ENCODE peak calls at places on chromosomes 4 and X, in five cellular contexts. One of them, this sample, is unnamed. For H3K4me1 and H3K9me3, the result is how much of the 10 kb centered on the place peaks cover.

GRCh38 chr4:187663076-187663475 is 332.5 kb upstream of the ZFP42 start:
- DNase-seq in GM23248: no peak
- DNase-seq in transverse colon: no peak
- DNase-seq in breast epithelium: no peak
- DNase-seq in HCT116: no peak
- DNase-seq in this sample: no peak

GRCh38 chr4:36224969-36225903 is 19.1 kb downstream of the ARAP2 start:
- DNase-seq in breast epithelium: no peak
- DNase-seq in transverse colon: no peak
- DNase-seq in GM23248: no peak
- DNase-seq in HCT116: no peak
- DNase-seq in this sample: no peak

GRCh38 chrX:54171527-54171926 is 11.5 kb downstream of the FAM120C start:
- DNase-seq in GM23248: peak
- DNase-seq in HCT116: no peak
- DNase-seq in breast epithelium: no peak
- DNase-seq in transverse colon: no peak
- DNase-seq in this sample: no peak

GRCh38 chrX:153438522-153438921 is 7.3 kb downstream of the TREX2 start:
- DNase-seq in breast epithelium: no peak
- DNase-seq in transverse colon: no peak
- DNase-seq in HCT116: no peak
- DNase-seq in GM23248: peak
- DNase-seq in this sample: no peak

GRCh38 chr4:7487998-7488671 is 53.4 kb upstream of the PSAPL1 start:
- DNase-seq in GM23248: no peak
- DNase-seq in transverse colon: no peak
- DNase-seq in HCT116: no peak
- DNase-seq in breast epithelium: no peak
- DNase-seq in this sample: no peak

GRCh38 chr4:46450556-46450955 is 60.6 kb upstream of the GABRA2 start:
- DNase-seq in transverse colon: no peak
- DNase-seq in HCT116: no peak
- DNase-seq in GM23248: no peak
- DNase-seq in breast epithelium: no peak
- DNase-seq in this sample: no peak

GRCh38 chr4:67704843-67705242 is 3.9 kb upstream of the UBA6 start:
- DNase-seq in HCT116: no peak
- DNase-seq in breast epithelium: no peak
- DNase-seq in GM23248: no peak
- DNase-seq in transverse colon: no peak
- DNase-seq in this sample: no peak

GRCh38 chr4:173301518-173302201 is 32.5 kb downstream of the HMGB2 start:
- DNase-seq in GM23248: peak
- DNase-seq in transverse colon: no peak
- DNase-seq in breast epithelium: no peak
- DNase-seq in HCT116: peak
- DNase-seq in this sample: no peak

GRCh38 chr4:154277164-154277563 is 214.4 kb downstream of the DCHS2 start:
- DNase-seq in transverse colon: no peak
- DNase-seq in breast epithelium: no peak
- DNase-seq in HCT116: no peak
- DNase-seq in GM23248: no peak
- DNase-seq in this sample: no peak

GRCh38 chrX:39821011-39821708 is 276.6 kb downstream of the BCOR start:
- DNase-seq in HCT116: no peak
- DNase-seq in breast epithelium: no peak
- DNase-seq in GM23248: peak
- DNase-seq in transverse colon: no peak
- DNase-seq in this sample: no peak

DNA sequence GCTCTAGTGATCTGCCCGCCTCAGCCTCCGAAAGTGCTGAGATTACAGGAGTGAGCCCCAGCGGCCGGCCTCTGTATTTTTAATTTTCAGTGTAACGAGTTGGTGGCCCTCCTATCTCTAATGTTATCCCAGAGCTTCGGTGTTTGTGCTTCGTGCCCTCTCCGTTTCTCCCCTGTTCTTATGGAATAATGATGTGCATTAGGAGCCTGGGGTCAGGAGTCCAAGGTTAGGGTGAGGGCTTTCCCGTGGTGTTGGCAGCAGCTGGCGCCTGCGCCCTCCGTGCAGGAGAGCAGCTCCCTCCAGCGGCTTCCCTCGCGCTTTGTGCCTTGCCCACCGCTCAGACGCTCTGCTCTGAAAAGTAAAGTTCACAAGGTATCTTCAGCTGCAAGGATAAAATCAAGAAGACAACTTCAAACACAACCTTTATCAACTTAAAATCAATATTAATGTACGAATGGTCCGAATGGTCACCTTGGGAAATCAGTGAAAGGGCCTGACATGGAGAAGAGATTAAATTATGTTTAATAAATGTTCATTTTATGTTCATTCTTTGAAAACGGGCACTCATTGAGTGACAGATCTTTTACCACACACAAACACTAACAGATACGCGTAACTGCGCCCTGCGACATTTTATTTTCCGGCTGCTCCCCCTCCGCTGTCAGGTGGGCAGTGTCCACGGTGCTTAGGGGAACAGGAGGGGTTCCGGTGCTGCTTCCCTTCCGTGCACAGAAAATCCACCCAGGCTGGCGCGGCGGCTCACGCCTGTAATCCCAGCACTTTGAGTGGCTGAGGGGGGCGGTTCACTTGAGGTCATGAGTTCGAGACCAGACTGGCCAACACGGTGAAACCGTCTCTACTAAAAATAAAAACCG is 62.4 kb downstream of the TRAPPC11 start:
- DNase-seq in GM23248: peak
- DNase-seq in breast epithelium: no peak
- DNase-seq in transverse colon: peak
- DNase-seq in HCT116: no peak
- DNase-seq in this sample: peak
- H3K4me3 ChIP-seq in GM23248: peak
- H3K4me3 ChIP-seq in breast epithelium: no peak
- H3K4me3 ChIP-seq in transverse colon: peak
- H3K4me3 ChIP-seq in HCT116: no peak
- H3K4me3 ChIP-seq in this sample: no peak

DNA sequence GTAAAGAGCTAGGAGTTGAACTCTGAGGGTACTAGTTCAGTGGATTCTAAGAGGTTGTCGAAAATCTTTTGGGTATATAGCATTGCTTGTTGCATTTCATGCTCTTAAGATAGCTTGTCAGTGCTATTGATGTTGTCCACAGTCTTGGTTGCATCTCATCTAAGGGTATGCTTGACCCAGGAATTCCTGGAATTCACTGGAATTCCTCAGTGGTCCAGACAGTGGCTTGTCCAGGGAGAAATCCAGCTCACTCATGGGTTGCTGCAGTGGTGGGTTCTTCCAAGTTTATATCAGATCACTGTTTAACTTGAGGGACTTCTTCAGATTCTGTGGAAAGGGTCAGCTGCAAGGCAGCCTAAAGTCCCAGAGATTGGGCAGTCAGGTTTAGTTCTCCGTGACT is 29.8 kb upstream of the SMARCAD1 start:
- DNase-seq in breast epithelium: no peak
- DNase-seq in GM23248: no peak
- DNase-seq in HCT116: no peak
- DNase-seq in transverse colon: no peak
- DNase-seq in this sample: no peak
- H3K4me1 ChIP-seq in breast epithelium: under half
- H3K4me1 ChIP-seq in GM23248: under half
- H3K4me1 ChIP-seq in HCT116: under half
- H3K4me1 ChIP-seq in transverse colon: under half
- H3K4me1 ChIP-seq in this sample: under half

GRCh38 chrX:129773649-129774458 is 5.9 kb upstream of the SASH3 start:
- DNase-seq in GM23248: no peak
- DNase-seq in transverse colon: no peak
- DNase-seq in HCT116: no peak
- DNase-seq in breast epithelium: no peak
- DNase-seq in this sample: no peak
- H3K9me3 ChIP-seq in GM23248: under half
- H3K9me3 ChIP-seq in transverse colon: under half
- H3K9me3 ChIP-seq in HCT116: under half
- H3K9me3 ChIP-seq in breast epithelium: under half
- H3K9me3 ChIP-seq in this sample: under half

DNA sequence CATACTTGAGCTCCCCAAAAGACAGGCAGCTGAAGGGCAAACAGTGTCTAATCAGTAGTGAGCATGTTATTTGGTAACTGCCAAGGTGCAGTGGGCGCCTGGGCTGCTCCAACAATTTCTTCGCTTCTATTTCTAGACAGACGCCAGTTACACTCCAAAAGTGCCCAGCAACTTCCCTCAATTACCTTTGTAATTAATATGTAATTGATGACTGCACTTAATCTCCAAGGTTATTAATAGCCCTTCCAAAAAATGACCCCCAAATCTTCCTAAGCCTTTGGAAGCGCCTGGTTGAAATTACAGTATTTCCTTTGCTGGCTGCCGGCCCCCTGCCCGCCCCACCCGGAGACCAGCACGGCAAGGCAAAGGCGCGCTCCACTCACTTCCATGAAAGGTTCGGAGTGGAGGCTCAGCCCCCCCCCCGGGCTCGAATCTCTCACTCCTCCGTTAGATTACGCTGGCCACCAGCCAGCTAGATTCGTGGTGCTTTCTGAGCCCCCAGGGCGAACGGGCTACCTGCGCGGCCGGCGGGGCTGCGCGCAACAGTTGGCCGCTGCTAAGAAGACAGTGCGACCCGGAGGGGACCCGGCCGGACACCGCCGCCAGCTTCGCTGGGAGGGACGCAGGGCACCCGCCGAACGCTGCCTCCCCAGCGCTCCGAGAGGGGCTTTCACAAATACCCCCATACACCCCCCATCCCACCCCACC is 1.9 kb downstream of the GPC4 start:
- DNase-seq in breast epithelium: no peak
- DNase-seq in HCT116: no peak
- DNase-seq in transverse colon: peak
- DNase-seq in GM23248: no peak
- DNase-seq in this sample: no peak
- H3K4me3 ChIP-seq in breast epithelium: peak
- H3K4me3 ChIP-seq in HCT116: no peak
- H3K4me3 ChIP-seq in transverse colon: peak
- H3K4me3 ChIP-seq in GM23248: peak
- H3K4me3 ChIP-seq in this sample: no peak

DNA sequence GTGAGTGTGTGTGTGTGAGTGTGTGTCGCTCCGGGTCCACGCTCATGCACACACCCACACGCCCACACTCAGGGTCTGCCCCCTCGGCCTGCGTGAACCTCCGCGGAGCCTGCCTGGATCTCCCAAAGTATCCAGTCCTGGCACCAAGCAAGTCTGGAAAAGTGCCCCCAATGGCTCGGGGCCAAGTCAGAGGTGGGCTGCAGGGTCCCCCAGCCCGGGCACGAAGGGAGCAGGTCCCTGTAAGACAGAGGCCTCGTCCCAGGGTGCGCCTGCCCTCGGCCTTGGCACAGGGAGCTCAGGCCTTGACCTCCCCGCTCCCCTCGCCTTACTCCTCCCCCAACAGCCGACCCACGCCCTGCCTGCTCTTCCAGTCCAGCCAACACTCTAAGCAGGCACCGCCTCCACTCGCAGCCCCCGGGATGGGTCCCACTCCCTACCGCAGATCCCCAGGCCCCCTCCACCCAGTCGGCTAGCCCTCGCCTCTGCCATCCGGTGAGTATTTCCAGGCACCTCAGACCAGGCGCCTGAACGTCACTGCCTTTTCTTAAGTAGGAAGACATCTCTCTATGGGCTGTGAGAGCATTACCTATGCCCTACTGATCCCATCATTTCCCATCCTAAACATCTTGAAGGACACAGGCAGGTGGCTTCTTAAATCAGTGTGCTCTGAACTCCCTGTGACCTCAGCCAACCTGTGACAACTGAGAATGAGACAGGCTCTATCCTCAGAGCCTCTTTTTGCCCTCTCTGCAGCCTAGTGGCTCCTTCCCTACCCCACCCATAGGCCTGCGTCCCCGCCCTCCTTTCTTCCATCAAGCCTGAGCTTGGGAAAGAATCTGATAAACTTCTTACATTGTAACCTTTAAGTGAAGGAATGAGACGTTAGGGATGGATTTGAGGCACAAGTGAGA is 704 bp downstream of the FAM114A1 start:
- DNase-seq in breast epithelium: no peak
- DNase-seq in HCT116: no peak
- DNase-seq in GM23248: peak
- DNase-seq in transverse colon: peak
- DNase-seq in this sample: peak
- H3K4me1 ChIP-seq in breast epithelium: under half
- H3K4me1 ChIP-seq in HCT116: under half
- H3K4me1 ChIP-seq in GM23248: under half
- H3K4me1 ChIP-seq in transverse colon: under half
- H3K4me1 ChIP-seq in this sample: under half

GRCh38 chr4:129220254-129220653 is 124.3 kb downstream of the C4orf33 start:
- DNase-seq in HCT116: no peak
- DNase-seq in breast epithelium: no peak
- DNase-seq in transverse colon: no peak
- DNase-seq in GM23248: no peak
- DNase-seq in this sample: no peak
- H3K9me3 ChIP-seq in HCT116: under half
- H3K9me3 ChIP-seq in breast epithelium: under half
- H3K9me3 ChIP-seq in transverse colon: under half
- H3K9me3 ChIP-seq in GM23248: under half
- H3K9me3 ChIP-seq in this sample: under half